ENCODE peak calls at places on chromosome 12, in eight cellular contexts. J is heart left ventricle, T is HCT116, R is A549, U is IMR-90, L is body of pancreas, E is uterus, G is adrenal gland. X is an unnamed sample.

GRCh38 chr12:31263661-31264060 is 62.3 kb downstream of the SINHCAF start:
- DNase-seq in J (no peak), T (no peak), R (no peak), U (no peak), L (no peak), E (no peak), G (no peak), X (no peak)

GRCh38 chr12:106246891-106247730 is 709 bp downstream of the CKAP4 start:
- DNase-seq in J (peak), T (no peak), R (peak), U (peak), L (peak), E (peak), G (peak), X (peak)

GRCh38 chr12:76890407-76891143 is 11.8 kb upstream of the CSRP2 start:
- DNase-seq in J (no peak), T (peak), R (no peak), U (no peak), L (no peak), E (no peak), G (no peak), X (no peak)

GRCh38 chr12:69553626-69554248 is 31.5 kb upstream of the CCT2 start:
- DNase-seq in J (peak), T (no peak), R (no peak), U (peak), L (no peak), E (no peak), G (no peak), X (no peak)

GRCh38 chr12:101794574-101794973 is 36.2 kb downstream of the GNPTAB start:
- DNase-seq in J (no peak), T (no peak), R (no peak), U (no peak), L (no peak), E (no peak), G (no peak), X (peak)

GRCh38 chr12:26953447-26953846 is 15.2 kb downstream of the FGFR1OP2 start:
- DNase-seq in J (no peak), T (no peak), R (no peak), U (peak), L (no peak), E (no peak), G (peak), X (peak)

GRCh38 chr12:14896477-14897184 is 11.0 kb upstream of the MGP start:
- DNase-seq in J (no peak), T (no peak), R (no peak), U (peak), L (no peak), E (no peak), G (peak), X (peak)

GRCh38 chr12:128708789-128709188 is 115.0 kb downstream of the SLC15A4 start:
- DNase-seq in J (no peak), T (no peak), R (no peak), U (no peak), L (no peak), E (no peak), G (no peak), X (no peak)

GRCh38 chr12:1927051-1927680 is 8.7 kb upstream of the CACNA2D4 start:
- DNase-seq in J (no peak), T (no peak), R (no peak), U (no peak), L (no peak), E (no peak), G (no peak), X (no peak)

GRCh38 chr12:92021665-92022033 is 124.0 kb downstream of the BTG1 start:
- DNase-seq in J (no peak), T (no peak), R (no peak), U (no peak), L (no peak), E (no peak), G (no peak), X (no peak)

GRCh38 chr12:112795582-112795981 is 4.0 kb downstream of the RPH3A start:
- DNase-seq in J (no peak), T (no peak), R (no peak), U (no peak), L (no peak), E (no peak), G (no peak), X (no peak)

GRCh38 chr12:124543052-124543590 is 24.3 kb downstream of the NCOR2 start:
- DNase-seq in J (no peak), T (no peak), R (peak), U (no peak), L (no peak), E (peak), G (no peak), X (peak)

GRCh38 chr12:14256139-14256538 is 109.3 kb upstream of the ATF7IP start:
- DNase-seq in J (peak), T (no peak), R (no peak), U (peak), L (no peak), E (no peak), G (no peak), X (no peak)

GRCh38 chr12:92290016-92290685 is 144.5 kb upstream of the BTG1 start:
- DNase-seq in J (no peak), T (no peak), R (no peak), U (peak), L (no peak), E (no peak), G (no peak), X (no peak)

GRCh38 chr12:121299662-121300061 is 3.2 kb upstream of the CAMKK2 start:
- DNase-seq in J (no peak), T (no peak), R (no peak), U (no peak), L (no peak), E (no peak), G (no peak), X (no peak)

GRCh38 chr12:98260276-98260675 is 255.1 kb upstream of the TMPO start:
- DNase-seq in J (no peak), T (no peak), R (no peak), U (no peak), L (no peak), E (no peak), G (no peak), X (no peak)

GRCh38 chr12:77131977-77132490 is 66.7 kb upstream of the E2F7 start:
- DNase-seq in J (no peak), T (no peak), R (no peak), U (no peak), L (no peak), E (no peak), G (no peak), X (no peak)

GRCh38 chr12:76670776-76671175 is 93.1 kb upstream of the ZDHHC17 start:
- DNase-seq in J (no peak), T (no peak), R (no peak), U (peak), L (no peak), E (no peak), G (no peak), X (no peak)

GRCh38 chr12:131263626-131264025 is 309.9 kb downstream of the ADGRD1 start:
- DNase-seq in J (no peak), T (no peak), R (no peak), U (no peak), L (no peak), E (no peak), G (no peak), X (no peak)

GRCh38 chr12:38823743-38824142 is 81.6 kb downstream of the CPNE8 start:
- DNase-seq in J (no peak), T (no peak), R (no peak), U (no peak), L (no peak), E (no peak), G (no peak), X (no peak)

GRCh38 chr12:103808239-103808880 is 32.7 kb downstream of the NT5DC3 start:
- DNase-seq in J (no peak), T (no peak), R (no peak), U (no peak), L (no peak), E (no peak), G (no peak), X (no peak)

GRCh38 chr12:1360812-1361211 is 233.6 kb downstream of the FBXL14 start:
- DNase-seq in J (no peak), T (no peak), R (no peak), U (peak), L (no peak), E (no peak), G (no peak), X (no peak)

GRCh38 chr12:13425766-13426165 is 229.2 kb downstream of the EMP1 start:
- DNase-seq in J (no peak), T (no peak), R (no peak), U (peak), L (no peak), E (no peak), G (no peak), X (no peak)

GRCh38 chr12:12723681-12724420 is 6.7 kb downstream of the CDKN1B start:
- DNase-seq in J (peak), T (no peak), R (peak), U (peak), L (peak), E (peak), G (no peak), X (peak)

GRCh38 chr12:104718581-104718980 is 239.5 kb downstream of the SLC41A2 start:
- DNase-seq in J (no peak), T (no peak), R (no peak), U (peak), L (no peak), E (no peak), G (no peak), X (no peak)

GRCh38 chr12:82479511-82479910 is 121.2 kb downstream of the METTL25 start:
- DNase-seq in J (no peak), T (no peak), R (no peak), U (peak), L (no peak), E (no peak), G (no peak), X (no peak)

GRCh38 chr12:98373019-98373554 is 142.3 kb upstream of the TMPO start:
- DNase-seq in J (no peak), T (peak), R (peak), U (peak), L (no peak), E (no peak), G (no peak), X (peak)

GRCh38 chr12:104605685-104606084 is 148.9 kb downstream of the CHST11 start:
- DNase-seq in J (peak), T (no peak), R (no peak), U (no peak), L (no peak), E (peak), G (peak), X (peak)

GRCh38 chr12:52225752-52226151 is 7.3 kb upstream of the KRT7 start:
- DNase-seq in J (no peak), T (no peak), R (no peak), U (no peak), L (no peak), E (no peak), G (no peak), X (no peak)

GRCh38 chr12:53338916-53339315 is 2.8 kb upstream of the SP7 start:
- DNase-seq in J (no peak), T (no peak), R (no peak), U (no peak), L (no peak), E (no peak), G (no peak), X (no peak)

GRCh38 chr12:131007794-131008460 is 54.2 kb downstream of the ADGRD1 start:
- DNase-seq in J (no peak), T (no peak), R (no peak), U (no peak), L (no peak), E (no peak), G (no peak), X (no peak)

DNA sequence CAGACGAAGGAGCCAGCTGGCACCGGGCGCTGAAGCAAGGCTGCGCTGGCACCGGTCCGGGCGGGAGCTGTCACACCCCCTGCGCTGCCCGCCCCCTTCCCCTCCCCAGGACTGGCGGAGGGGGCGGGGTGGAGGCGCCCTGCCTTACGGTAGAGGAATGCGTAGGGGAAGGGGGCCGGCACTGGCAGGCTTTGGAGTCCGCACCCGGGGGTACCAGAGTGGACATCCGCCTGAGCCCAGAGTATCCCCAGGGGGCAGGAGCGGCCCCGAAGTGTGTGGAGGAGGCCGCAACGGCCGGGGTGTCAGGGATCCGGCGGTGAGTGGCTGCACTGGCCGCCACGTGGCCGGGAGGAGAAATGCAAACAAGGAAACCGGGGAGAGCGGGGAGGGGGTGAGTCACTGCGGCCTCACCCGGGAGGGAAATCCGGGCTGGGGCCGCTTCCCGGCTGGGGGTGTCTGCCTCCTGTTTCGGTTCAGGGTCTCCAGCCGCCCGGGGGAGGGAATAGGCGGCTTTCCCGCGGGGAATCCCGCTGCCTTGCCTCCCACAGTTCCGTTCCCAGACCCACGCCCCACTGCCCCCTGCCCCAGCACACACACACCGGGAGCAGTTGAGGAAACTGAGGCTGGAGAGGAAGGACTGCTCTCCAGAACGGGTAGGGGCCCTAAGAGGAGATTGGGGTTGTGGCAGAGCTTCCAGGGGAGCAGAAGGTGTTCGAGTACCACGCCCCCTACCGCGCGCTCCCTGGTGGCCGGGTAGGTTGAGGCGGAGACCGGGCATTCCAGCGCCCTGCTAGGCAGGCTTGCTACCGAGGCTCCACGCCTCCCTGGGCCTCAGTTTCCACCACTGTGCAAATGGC is at the start of gene RAPGEF3:
- DNase-seq in J (peak), T (no peak), R (peak), U (peak), L (peak), E (peak), G (peak), X (peak)
- TF ChIP-seq POLR2A in J (peak), T (no peak), R (peak), U (peak), L (peak), E (peak), G (no peak), X (no peak)

GRCh38 chr12:57456145-57456700 is 1.1 kb downstream of the INHBE start:
- DNase-seq in J (no peak), T (no peak), R (peak), U (peak), L (no peak), E (no peak), G (no peak), X (peak)
- TF ChIP-seq POLR2A in J (no peak), T (no peak), R (no peak), U (no peak), L (no peak), E (no peak), G (no peak), X (no peak)

GRCh38 chr12:122870867-122871664 is 24.9 kb downstream of the VPS37B start:
- DNase-seq in J (no peak), T (no peak), R (no peak), U (peak), L (peak), E (peak), G (peak), X (no peak)
- TF ChIP-seq POLR2A in J (no peak), T (no peak), R (no peak), U (no peak), L (peak), E (no peak), G (no peak), X (no peak)

DNA sequence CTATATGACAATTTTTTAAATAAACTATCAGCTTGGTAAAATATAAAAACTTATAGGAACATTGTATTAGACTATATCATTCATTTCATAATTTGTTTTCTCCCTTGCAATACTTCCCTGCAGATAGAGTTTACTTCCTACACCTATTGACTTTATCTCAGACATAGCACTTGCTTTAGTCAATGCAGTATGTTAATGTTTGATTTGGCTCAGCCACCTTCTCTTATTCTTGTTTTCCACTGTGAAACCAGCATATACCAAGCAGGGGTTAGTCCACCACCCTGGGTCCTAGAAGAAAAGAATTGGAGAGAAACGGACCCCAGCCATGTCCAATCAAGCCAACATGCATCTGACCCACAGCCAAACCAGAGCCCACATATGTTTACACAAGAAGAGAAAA is 10.4 kb upstream of the SOX5 start:
- DNase-seq in J (no peak), T (no peak), R (no peak), U (no peak), L (no peak), E (no peak), G (no peak), X (no peak)
- TF ChIP-seq POLR2A in J (no peak), T (no peak), R (no peak), U (no peak), L (no peak), E (no peak), G (no peak), X (no peak)